ENCODE peak calls at places on chromosomes 12 and 14, in six cellular contexts. F is brain microvascular endothelial cell, W is OCI-LY7, Z is right lobe of liver, U is HCT116, K is MM.1S. J is an unnamed sample.

GRCh38 chr14:91257328-91258020 is 13.0 kb upstream of the GPR68 start:
- DNase-seq in W (no peak), F (no peak), Z (no peak), K (no peak), U (no peak), J (no peak)

GRCh38 chr14:21056520-21057163 is 980 bp upstream of the RNASE8 start:
- DNase-seq in U (no peak), W (no peak), K (no peak), F (no peak), Z (no peak), J (no peak)

GRCh38 chr12:21757665-21758064 is 16.8 kb downstream of the KCNJ8 start:
- DNase-seq in Z (peak), W (no peak), K (no peak), U (no peak), F (no peak), J (no peak)

GRCh38 chr12:22447223-22447622 is 97.1 kb downstream of the C2CD5 start:
- DNase-seq in U (no peak), W (no peak), F (no peak), Z (no peak), K (no peak), J (peak)

GRCh38 chr12:26043139-26044006 is 81.5 kb downstream of the BHLHE41 start:
- DNase-seq in F (no peak), U (no peak), Z (no peak), K (no peak), W (no peak), J (no peak)

GRCh38 chr12:62995097-62995496 is 60.1 kb upstream of the PPM1H start:
- DNase-seq in U (no peak), F (no peak), Z (no peak), W (no peak), K (no peak), J (no peak)

GRCh38 chr12:88431245-88431644 is 149.0 kb downstream of the KITLG start:
- DNase-seq in F (no peak), Z (no peak), W (no peak), U (no peak), K (no peak), J (no peak)

GRCh38 chr12:54251667-54252284 is 28.1 kb downstream of the CBX5 start:
- DNase-seq in F (peak), U (peak), Z (no peak), W (peak), K (peak), J (peak)

GRCh38 chr12:76529226-76529918 is 30.2 kb downstream of the OSBPL8 start:
- DNase-seq in U (no peak), W (no peak), F (no peak), Z (no peak), K (no peak), J (no peak)

GRCh38 chr12:93925585-93925984 is 222.8 kb upstream of the PLXNC1 start:
- DNase-seq in W (no peak), K (no peak), F (no peak), Z (no peak), U (no peak), J (no peak)

GRCh38 chr12:53736602-53737493 is 9.6 kb upstream of the CALCOCO1 start:
- DNase-seq in W (no peak), U (no peak), F (no peak), Z (no peak), K (no peak), J (no peak)

GRCh38 chr12:130478786-130479185 is 141.1 kb downstream of the PIWIL1 start:
- DNase-seq in F (no peak), Z (no peak), W (no peak), U (no peak), K (no peak), J (no peak)

GRCh38 chr14:69865701-69866365 is 13.4 kb upstream of the SMOC1 start:
- DNase-seq in K (no peak), W (no peak), U (no peak), Z (no peak), F (no peak), J (no peak)

GRCh38 chr12:58529897-58530296 is 390.4 kb downstream of the LRIG3 start:
- DNase-seq in F (peak), U (no peak), W (no peak), Z (no peak), K (no peak), J (peak)

GRCh38 chr12:29008786-29009185 is 140.3 kb upstream of the FAR2 start:
- DNase-seq in Z (no peak), U (no peak), F (no peak), K (no peak), W (no peak), J (no peak)

DNA sequence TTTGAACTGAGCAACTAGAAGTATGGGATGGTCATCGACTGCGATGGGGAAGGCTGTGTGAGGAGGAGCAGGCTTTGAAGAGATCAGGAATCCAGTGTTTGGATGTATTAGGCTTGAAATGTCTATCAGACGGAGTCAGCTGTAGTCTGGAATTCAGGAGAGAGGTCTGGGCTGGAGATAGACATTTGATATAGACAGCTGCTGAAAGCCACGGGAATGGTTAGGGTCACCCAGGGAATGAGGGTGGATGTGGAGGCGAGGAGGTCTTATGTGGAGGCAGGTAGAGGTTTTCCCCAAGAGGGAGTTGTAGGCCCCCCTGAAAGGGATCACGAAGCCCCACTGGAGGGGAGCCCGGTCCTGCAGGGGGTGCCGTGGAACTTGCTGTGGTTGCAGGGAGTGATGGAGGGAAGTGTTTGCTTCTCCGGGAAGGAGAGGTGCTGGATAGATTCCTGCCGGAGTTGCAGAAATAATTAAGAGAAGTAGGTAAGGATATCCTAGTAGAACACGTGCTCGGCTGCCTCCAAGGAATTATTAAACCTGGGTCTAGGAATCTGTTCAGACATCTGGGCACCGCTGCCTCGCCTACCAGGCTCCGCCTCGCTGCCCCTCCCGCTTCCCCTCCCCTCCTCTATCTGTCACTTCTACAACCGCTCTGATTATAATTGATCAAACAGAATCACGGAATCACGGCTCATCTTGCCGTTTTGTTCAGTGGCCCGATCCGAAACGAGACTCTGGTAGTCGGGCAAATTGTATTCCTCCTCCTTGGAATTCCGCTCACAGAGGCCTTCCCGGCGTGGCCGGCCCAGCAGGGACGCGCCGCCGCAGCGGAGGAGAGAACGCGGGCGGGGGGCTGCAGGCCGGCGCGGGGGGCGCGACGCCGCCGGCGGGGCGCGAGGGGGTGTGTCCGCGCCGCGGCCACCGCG is 824 bp upstream of the CACNA1C start:
- DNase-seq in Z (no peak), U (no peak), W (no peak), K (no peak), F (no peak), J (no peak)
- H3K4me3 ChIP-seq in Z (no peak), U (no peak), W (no peak), K (peak), F (peak), J (peak)

GRCh38 chr14:77023001-77023996 is 5.2 kb downstream of the IRF2BPL start:
- DNase-seq in U (no peak), Z (peak), K (no peak), F (no peak), W (no peak), J (peak)
- TF ChIP-seq CTCF in U (peak), Z (peak), K (peak), F (peak), W (peak), J (peak)

GRCh38 chr14:93973607-93974006 is 2.8 kb downstream of the ASB2 start:
- DNase-seq in U (no peak), W (no peak), K (no peak), Z (no peak), F (no peak), J (no peak)
- H3K4me3 ChIP-seq in U (no peak), W (no peak), K (no peak), Z (no peak), F (no peak), J (no peak)

GRCh38 chr12:114371250-114371649 is 34.7 kb downstream of the TBX5 start:
- DNase-seq in K (no peak), W (no peak), Z (no peak), F (no peak), U (no peak), J (no peak)
- TF ChIP-seq CTCF in K (no peak), W (no peak), Z (no peak), F (no peak), U (no peak), J (no peak)

DNA sequence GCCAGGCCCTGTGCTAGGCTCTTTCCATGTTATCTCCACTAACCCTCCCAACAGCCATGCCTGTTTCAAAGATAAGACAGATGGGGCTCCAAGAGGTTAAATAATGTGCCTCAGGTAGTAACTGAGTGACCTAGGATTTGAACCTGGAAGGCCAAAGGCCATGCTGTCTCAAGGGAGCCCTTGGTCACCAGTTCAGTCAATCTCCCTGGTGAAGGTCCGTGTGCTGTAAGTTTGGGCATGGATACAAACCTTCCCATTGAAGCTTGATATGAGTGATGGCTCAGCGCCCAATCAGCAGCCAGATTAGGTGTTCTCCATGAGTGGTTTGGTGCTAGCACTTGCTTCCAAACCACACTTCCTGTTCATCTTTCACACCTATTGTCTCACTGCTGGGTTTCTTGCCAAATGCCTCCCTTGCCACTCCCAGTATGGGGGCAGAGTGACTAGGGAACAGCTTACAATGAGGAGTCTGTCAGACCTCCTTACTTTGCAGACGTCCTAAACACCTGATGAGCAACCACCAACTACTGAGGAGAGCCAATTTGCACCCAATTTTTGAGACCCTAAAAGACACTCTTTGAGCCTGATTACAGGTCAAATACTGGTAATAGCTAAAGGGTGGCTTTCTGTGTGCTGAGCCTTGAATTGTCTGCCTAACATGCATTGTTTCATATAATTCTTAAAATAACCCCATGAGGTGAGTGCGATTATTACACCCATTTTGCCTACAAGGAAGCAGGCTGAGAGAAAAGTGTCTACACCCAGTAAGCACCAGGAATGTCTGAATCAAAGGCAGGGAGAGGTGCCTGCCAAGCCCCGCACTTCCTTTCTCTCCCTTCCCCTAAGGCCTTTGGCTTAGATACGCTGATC is 48.5 kb upstream of the FOS start:
- DNase-seq in F (peak), K (peak), U (peak), Z (peak), W (peak), J (peak)
- H3K4me3 ChIP-seq in F (no peak), K (no peak), U (no peak), Z (no peak), W (peak), J (no peak)

GRCh38 chr12:71890475-71890874 is 48.2 kb upstream of the TPH2 start:
- DNase-seq in U (no peak), F (no peak), W (peak), K (no peak), Z (no peak), J (no peak)

GRCh38 chr12:71892059-71892458 is 46.6 kb upstream of the TPH2 start:
- DNase-seq in K (no peak), Z (no peak), U (no peak), F (no peak), W (no peak), J (no peak)

GRCh38 chr12:71888521-71888920 is 49.0 kb downstream of the TBC1D15 start:
- DNase-seq in F (no peak), K (no peak), W (no peak), U (no peak), Z (no peak), J (peak)
- TF ChIP-seq CTCF in F (no peak), K (no peak), W (no peak), U (no peak), Z (no peak), J (no peak)

DNA sequence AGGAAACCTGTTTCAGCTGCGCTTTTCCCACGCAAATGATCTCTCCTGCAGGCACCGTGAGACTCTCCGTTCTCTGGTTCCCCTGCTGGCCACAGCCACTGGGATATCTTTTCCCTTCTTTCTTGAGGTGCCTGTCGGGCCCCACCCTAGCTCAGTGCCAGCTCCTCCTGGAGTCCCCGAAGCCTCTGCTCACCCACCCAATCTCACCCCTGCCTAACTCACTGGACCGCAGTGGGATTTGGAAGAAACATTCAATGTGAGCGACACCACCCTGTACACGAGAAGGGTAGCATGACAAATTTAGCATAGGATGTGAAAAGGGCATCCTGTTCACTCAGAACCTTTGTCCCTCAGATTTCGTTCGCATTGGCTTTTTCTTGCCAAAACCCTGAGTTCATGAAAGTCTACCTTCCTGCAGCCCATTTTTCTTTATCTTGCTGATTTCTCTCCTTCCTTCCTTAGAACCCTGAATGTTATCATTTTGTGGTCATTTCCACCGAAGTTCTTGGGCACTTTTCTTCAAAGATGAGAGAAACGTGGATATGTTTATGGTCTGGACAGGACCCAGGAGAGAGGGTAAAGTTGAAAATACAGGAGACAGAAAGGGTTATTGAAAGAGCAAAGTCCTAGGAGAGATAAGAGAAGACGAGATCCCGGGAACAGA is 63.6 kb upstream of the ELK3 start:
- DNase-seq in F (no peak), U (no peak), K (no peak), Z (no peak), W (no peak), J (no peak)
- H3K4me3 ChIP-seq in F (no peak), U (no peak), K (no peak), Z (no peak), W (no peak), J (no peak)

GRCh38 chr14:54488318-54488645 is 498 bp downstream of the GMFB start:
- DNase-seq in F (no peak), W (peak), Z (no peak), U (no peak), K (no peak), J (no peak)
- TF ChIP-seq CTCF in F (peak), W (peak), Z (no peak), U (peak), K (peak), J (peak)

DNA sequence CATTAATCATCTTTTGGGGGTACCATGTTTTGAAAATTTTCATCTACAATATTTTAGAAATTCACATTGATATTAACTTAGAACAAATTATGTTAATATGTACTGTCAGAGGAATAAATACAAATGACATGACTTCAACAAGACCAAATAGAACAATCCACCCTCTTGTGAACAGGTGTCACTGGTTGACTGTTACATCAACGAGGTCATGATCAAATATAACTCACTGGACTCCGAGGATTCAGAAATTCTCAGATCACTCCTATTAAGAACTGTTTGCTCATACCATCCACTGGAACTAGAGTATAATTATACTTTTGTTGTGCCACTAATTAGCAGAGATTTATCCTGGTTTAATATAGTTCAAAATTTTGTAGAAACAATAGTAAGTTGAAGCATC is 318.8 kb downstream of the PRKD1 start:
- DNase-seq in F (no peak), Z (no peak), U (no peak), K (no peak), W (no peak), J (no peak)
- H3K4me3 ChIP-seq in F (no peak), Z (no peak), U (no peak), K (no peak), W (no peak), J (no peak)

GRCh38 chr14:38255673-38256357 is at the start of gene CLEC14A:
- DNase-seq in Z (peak), F (no peak), W (no peak), K (no peak), U (no peak), J (peak)
- TF ChIP-seq CTCF in Z (no peak), F (no peak), W (no peak), K (no peak), U (no peak), J (no peak)